ENCODE peak calls at places on chromosomes 12 and 14, in six cellular contexts. One of them, this sample, is unnamed.

GRCh38 chr14:93748208-93749080 is 39.8 kb downstream of the PRIMA1 start:
- DNase-seq in germinal center: no peak
- DNase-seq in HepG2: peak
- DNase-seq in GM12865: no peak
- DNase-seq in stimulated activated naive B cell treated with anti-CD40 and anti-IgM and Interleukin-4, amounts not matched to agents 10 μg/mL and 1 μg/mL and 100 μg/mL, for 72 hours: no peak
- DNase-seq in left kidney: peak
- DNase-seq in this sample: no peak

GRCh38 chr12:58537278-58537677 is 383.0 kb downstream of the LRIG3 start:
- DNase-seq in germinal center: no peak
- DNase-seq in HepG2: peak
- DNase-seq in GM12865: no peak
- DNase-seq in stimulated activated naive B cell treated with anti-CD40 and anti-IgM and Interleukin-4, amounts not matched to agents 10 μg/mL and 1 μg/mL and 100 μg/mL, for 72 hours: no peak
- DNase-seq in left kidney: no peak
- DNase-seq in this sample: no peak

GRCh38 chr12:75437564-75437963 is 43.0 kb upstream of the GLIPR1 start:
- DNase-seq in germinal center: peak
- DNase-seq in HepG2: peak
- DNase-seq in GM12865: peak
- DNase-seq in stimulated activated naive B cell treated with anti-CD40 and anti-IgM and Interleukin-4, amounts not matched to agents 10 μg/mL and 1 μg/mL and 100 μg/mL, for 72 hours: no peak
- DNase-seq in left kidney: no peak
- DNase-seq in this sample: peak

GRCh38 chr14:24965934-24966593 is 83.9 kb downstream of the STXBP6 start:
- DNase-seq in germinal center: no peak
- DNase-seq in HepG2: no peak
- DNase-seq in GM12865: no peak
- DNase-seq in stimulated activated naive B cell treated with anti-CD40 and anti-IgM and Interleukin-4, amounts not matched to agents 10 μg/mL and 1 μg/mL and 100 μg/mL, for 72 hours: no peak
- DNase-seq in left kidney: peak
- DNase-seq in this sample: no peak

GRCh38 chr12:114275937-114276785 is 129.8 kb downstream of the TBX5 start:
- DNase-seq in germinal center: no peak
- DNase-seq in HepG2: no peak
- DNase-seq in GM12865: no peak
- DNase-seq in stimulated activated naive B cell treated with anti-CD40 and anti-IgM and Interleukin-4, amounts not matched to agents 10 μg/mL and 1 μg/mL and 100 μg/mL, for 72 hours: no peak
- DNase-seq in left kidney: no peak
- DNase-seq in this sample: no peak

GRCh38 chr14:105312973-105313372 is 1.6 kb upstream of the PACS2 start:
- DNase-seq in germinal center: no peak
- DNase-seq in HepG2: no peak
- DNase-seq in GM12865: no peak
- DNase-seq in stimulated activated naive B cell treated with anti-CD40 and anti-IgM and Interleukin-4, amounts not matched to agents 10 μg/mL and 1 μg/mL and 100 μg/mL, for 72 hours: no peak
- DNase-seq in left kidney: no peak
- DNase-seq in this sample: no peak

GRCh38 chr12:50184261-50184660 is 17.1 kb upstream of the CERS5 start:
- DNase-seq in germinal center: no peak
- DNase-seq in HepG2: no peak
- DNase-seq in GM12865: no peak
- DNase-seq in stimulated activated naive B cell treated with anti-CD40 and anti-IgM and Interleukin-4, amounts not matched to agents 10 μg/mL and 1 μg/mL and 100 μg/mL, for 72 hours: no peak
- DNase-seq in left kidney: no peak
- DNase-seq in this sample: no peak

GRCh38 chr14:21940887-21941855 is 267.6 kb upstream of the OR4E1 start:
- DNase-seq in germinal center: peak
- DNase-seq in HepG2: peak
- DNase-seq in GM12865: peak
- DNase-seq in stimulated activated naive B cell treated with anti-CD40 and anti-IgM and Interleukin-4, amounts not matched to agents 10 μg/mL and 1 μg/mL and 100 μg/mL, for 72 hours: no peak
- DNase-seq in left kidney: peak
- DNase-seq in this sample: peak

GRCh38 chr14:103522028-103522581 is 525 bp downstream of the CKB start:
- DNase-seq in germinal center: peak
- DNase-seq in HepG2: no peak
- DNase-seq in GM12865: no peak
- DNase-seq in stimulated activated naive B cell treated with anti-CD40 and anti-IgM and Interleukin-4, amounts not matched to agents 10 μg/mL and 1 μg/mL and 100 μg/mL, for 72 hours: no peak
- DNase-seq in left kidney: peak
- DNase-seq in this sample: peak

GRCh38 chr12:113392988-113393579 is 10.6 kb downstream of the SDS start:
- DNase-seq in germinal center: no peak
- DNase-seq in HepG2: peak
- DNase-seq in GM12865: peak
- DNase-seq in stimulated activated naive B cell treated with anti-CD40 and anti-IgM and Interleukin-4, amounts not matched to agents 10 μg/mL and 1 μg/mL and 100 μg/mL, for 72 hours: no peak
- DNase-seq in left kidney: no peak
- DNase-seq in this sample: peak

GRCh38 chr14:94581127-94581999 is at the start of gene SERPINA5:
- DNase-seq in germinal center: no peak
- DNase-seq in HepG2: peak
- DNase-seq in GM12865: no peak
- DNase-seq in stimulated activated naive B cell treated with anti-CD40 and anti-IgM and Interleukin-4, amounts not matched to agents 10 μg/mL and 1 μg/mL and 100 μg/mL, for 72 hours: no peak
- DNase-seq in left kidney: peak
- DNase-seq in this sample: peak

GRCh38 chr12:121190523-121191031 is 19.4 kb upstream of the P2RX4 start:
- DNase-seq in germinal center: peak
- DNase-seq in HepG2: no peak
- DNase-seq in GM12865: peak
- DNase-seq in stimulated activated naive B cell treated with anti-CD40 and anti-IgM and Interleukin-4, amounts not matched to agents 10 μg/mL and 1 μg/mL and 100 μg/mL, for 72 hours: no peak
- DNase-seq in left kidney: no peak
- DNase-seq in this sample: no peak

GRCh38 chr12:121560392-121561021 is 20.3 kb downstream of the KDM2B start:
- DNase-seq in germinal center: peak
- DNase-seq in HepG2: no peak
- DNase-seq in GM12865: peak
- DNase-seq in stimulated activated naive B cell treated with anti-CD40 and anti-IgM and Interleukin-4, amounts not matched to agents 10 μg/mL and 1 μg/mL and 100 μg/mL, for 72 hours: peak
- DNase-seq in left kidney: no peak
- DNase-seq in this sample: peak

This sample was measured in RPMI8226.